ENCODE peak calls at places on chromosomes 3 and 15, in eight cellular contexts. O is fibroblast of lung, S is GM12878, N is stomach, F is HL-60, B is uterus, E is sigmoid colon, Y is dorsolateral prefrontal cortex. L is an unnamed sample.

GRCh38 chr15:65326109-65326508 is 21.6 kb downstream of the RNU5B-1 start:
- DNase-seq in E (peak), O (peak), F (no peak), S (no peak), N (no peak), Y (peak), B (peak), L (peak)

GRCh38 chr3:127226451-127226850 is 33.5 kb downstream of the PRR23E start:
- DNase-seq in O (no peak), E (no peak), S (no peak), N (no peak), F (no peak), B (no peak), Y (no peak), L (no peak)

GRCh38 chr3:188439080-188439479 is 285.1 kb downstream of the LPP start:
- DNase-seq in Y (no peak), O (peak), N (no peak), F (no peak), S (no peak), E (no peak), B (no peak), L (no peak)

GRCh38 chr3:100662113-100662823 is 47.0 kb upstream of the TFG start:
- DNase-seq in N (no peak), Y (no peak), E (no peak), S (no peak), F (no peak), B (no peak), O (peak), L (peak)

GRCh38 chr3:45612138-45612537 is 17.6 kb downstream of the LIMD1 start:
- DNase-seq in F (no peak), Y (no peak), B (no peak), E (no peak), O (no peak), N (no peak), S (no peak), L (no peak)

GRCh38 chr3:22960326-22960984 is 242.7 kb upstream of the UBE2E2 start:
- DNase-seq in O (peak), E (peak), B (peak), Y (no peak), F (peak), S (no peak), N (peak), L (peak)

GRCh38 chr3:27632431-27633223 is 89.5 kb downstream of the EOMES start:
- DNase-seq in N (peak), F (no peak), S (no peak), O (peak), B (peak), E (peak), Y (no peak), L (peak)

GRCh38 chr15:48680841-48681240 is 35.3 kb upstream of the FBN1 start:
- DNase-seq in F (no peak), B (no peak), O (peak), E (no peak), Y (no peak), N (no peak), S (no peak), L (peak)

GRCh38 chr3:65334045-65334665 is 646.4 kb upstream of the ADAMTS9 start:
- DNase-seq in S (no peak), F (no peak), B (no peak), O (no peak), Y (no peak), E (no peak), N (no peak), L (peak)

GRCh38 chr3:180548050-180548449 is 53.9 kb upstream of the TTC14 start:
- DNase-seq in F (no peak), N (no peak), B (no peak), O (peak), E (no peak), S (no peak), Y (no peak), L (no peak)

GRCh38 chr3:23537006-23537620 is 268.6 kb upstream of the UBE2E1 start:
- DNase-seq in B (no peak), O (no peak), E (no peak), Y (no peak), F (no peak), N (no peak), S (no peak), L (no peak)

GRCh38 chr15:34682673-34683072 is 72.1 kb downstream of the GJD2 start:
- DNase-seq in N (no peak), B (no peak), S (no peak), Y (no peak), E (no peak), O (peak), F (no peak), L (no peak)

GRCh38 chr15:52337198-52337853 is 41.7 kb upstream of the MYO5C start:
- DNase-seq in Y (no peak), O (peak), S (no peak), F (no peak), E (no peak), N (no peak), B (no peak), L (peak)

GRCh38 chr3:190044142-190044541 is 76.6 kb downstream of the P3H2 start:
- DNase-seq in N (no peak), Y (no peak), F (no peak), S (no peak), B (no peak), E (no peak), O (peak), L (peak)

GRCh38 chr3:116391296-116392201 is 53.7 kb downstream of the LSAMP start:
- DNase-seq in B (no peak), F (no peak), N (no peak), S (no peak), Y (no peak), O (no peak), E (no peak), L (no peak)

GRCh38 chr15:43376017-43376705 is 5.3 kb downstream of the TUBGCP4 start:
- DNase-seq in E (no peak), Y (no peak), F (no peak), S (peak), B (no peak), O (peak), N (no peak), L (peak)

GRCh38 chr3:69948246-69948862 is 51.2 kb upstream of the SAMMSON start:
- DNase-seq in B (no peak), F (no peak), Y (no peak), S (no peak), E (no peak), N (no peak), O (peak), L (peak)

GRCh38 chr3:57026918-57027317 is 33.5 kb upstream of the SPATA12 start:
- DNase-seq in S (no peak), E (no peak), F (peak), Y (no peak), N (no peak), O (peak), B (no peak), L (peak)

GRCh38 chr15:68808091-68808490 is 12.6 kb downstream of the ANP32A start:
- DNase-seq in N (no peak), S (no peak), E (no peak), Y (no peak), F (no peak), O (no peak), B (no peak), L (no peak)

GRCh38 chr3:25910997-25911396 is 121.1 kb downstream of the OXSM start:
- DNase-seq in N (no peak), Y (no peak), S (no peak), O (peak), B (no peak), F (no peak), E (no peak), L (peak)

GRCh38 chr15:83655237-83655616 is 1.3 kb downstream of the ADAMTSL3 start:
- DNase-seq in O (no peak), B (no peak), N (no peak), F (no peak), S (no peak), Y (no peak), E (no peak), L (no peak)

GRCh38 chr3:30263921-30264313 is 342.5 kb upstream of the TGFBR2 start:
- DNase-seq in S (no peak), O (no peak), N (no peak), E (no peak), B (no peak), F (no peak), Y (no peak), L (no peak)

GRCh38 chr3:27312044-27312668 is 57.0 kb downstream of the NEK10 start:
- DNase-seq in N (no peak), O (peak), E (no peak), F (peak), Y (no peak), S (peak), B (no peak), L (peak)

DNA sequence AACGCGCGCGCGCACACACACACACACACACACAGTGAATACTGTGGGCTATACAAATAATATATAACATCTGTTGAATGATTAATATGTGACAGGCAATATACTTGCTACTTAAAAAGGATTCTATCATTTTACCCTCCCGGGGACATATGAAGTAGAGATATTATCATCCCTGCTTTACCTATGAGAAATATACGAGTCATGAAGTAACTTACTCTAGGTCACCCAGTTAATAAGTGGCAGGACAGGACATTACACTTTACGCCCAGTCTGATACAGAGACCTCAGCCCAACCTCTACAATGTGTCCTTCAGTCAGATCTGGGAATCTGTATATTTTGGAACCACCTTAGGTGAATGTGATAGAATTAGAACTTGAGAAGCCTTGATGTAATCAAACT is 55.4 kb downstream of the CCDC54 start:
- DNase-seq in F (no peak), O (no peak), B (no peak), S (no peak), N (no peak), Y (no peak), E (no peak), L (no peak)
- H3K4me3 ChIP-seq in F (no peak), O (peak), B (no peak), S (no peak), N (peak), Y (no peak), E (peak), L (no peak)

GRCh38 chr3:170553788-170554620 is 31.9 kb downstream of the SLC7A14 start:
- DNase-seq in S (no peak), N (no peak), E (no peak), F (no peak), Y (no peak), B (no peak), O (no peak), L (peak)
- TF ChIP-seq CTCF in S (no peak), N (no peak), E (no peak), F (no peak), Y (no peak), B (no peak), O (no peak), L (no peak)

GRCh38 chr3:14431928-14432834 is 29.8 kb downstream of the SLC6A6 start:
- DNase-seq in B (peak), Y (peak), E (peak), N (peak), S (peak), F (peak), O (peak), L (peak)

GRCh38 chr3:14434541-14435151 is 32.2 kb downstream of the SLC6A6 start:
- DNase-seq in B (no peak), F (no peak), O (no peak), N (peak), Y (no peak), E (no peak), S (no peak), L (no peak)

GRCh38 chr3:14434105-14434504 is 31.7 kb downstream of the SLC6A6 start:
- DNase-seq in B (no peak), O (peak), S (no peak), N (peak), F (no peak), E (no peak), Y (no peak), L (peak)

GRCh38 chr3:14431556-14431927 is 29.1 kb downstream of the SLC6A6 start:
- DNase-seq in S (no peak), B (no peak), F (peak), O (no peak), Y (no peak), N (no peak), E (no peak), L (no peak)

DNA sequence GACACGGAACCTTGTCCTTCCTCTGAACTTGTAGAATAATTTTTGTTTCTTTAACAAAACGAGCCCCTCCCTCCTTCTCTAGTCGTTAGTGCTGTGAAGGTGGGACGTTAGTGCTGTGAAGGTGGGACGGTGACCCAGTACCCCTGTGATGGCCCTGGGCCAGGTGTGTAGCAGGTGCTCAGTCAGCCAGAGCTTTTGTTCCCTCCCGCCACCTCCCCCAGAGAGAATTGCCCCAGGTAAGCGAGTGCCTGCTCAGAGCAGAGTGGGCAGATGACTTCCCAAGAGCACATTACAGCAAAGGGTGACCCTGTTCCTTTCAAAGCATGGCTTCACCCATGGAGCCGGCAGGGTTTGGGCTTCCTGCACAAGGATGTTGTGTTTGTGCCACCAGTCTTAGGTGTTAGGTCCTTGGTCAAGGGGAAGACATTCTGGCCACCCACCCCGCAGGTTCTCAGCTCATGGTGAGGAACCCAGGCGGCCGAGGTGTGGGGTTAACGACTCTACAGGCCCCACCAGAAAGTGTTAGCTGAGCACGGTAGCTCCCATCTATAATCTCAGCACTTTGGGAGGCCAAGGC is 30.7 kb downstream of the SLC6A6 start:
- DNase-seq in O (no peak), N (peak), E (no peak), Y (no peak), F (no peak), S (no peak), B (no peak), L (no peak)
- H3K4me3 ChIP-seq in O (no peak), N (no peak), E (no peak), Y (no peak), F (no peak), S (peak), B (no peak), L (no peak)

GRCh38 chr3:121152573-121152972 is 244.6 kb downstream of the STXBP5L start:
- DNase-seq in B (no peak), S (no peak), O (peak), E (no peak), N (no peak), F (no peak), Y (no peak), L (peak)
- TF ChIP-seq CTCF in B (no peak), S (no peak), O (no peak), E (no peak), N (no peak), F (no peak), Y (no peak), L (no peak)

GRCh38 chr3:8769088-8769822 is at the start of gene OXTR:
- DNase-seq in F (peak), S (no peak), Y (peak), B (peak), E (no peak), N (peak), O (peak), L (peak)
- H3K4me3 ChIP-seq in F (no peak), S (peak), Y (peak), B (peak), E (peak), N (peak), O (peak), L (peak)

GRCh38 chr15:29840054-29840453 is 17.8 kb upstream of the TJP1 start:
- DNase-seq in N (no peak), B (no peak), F (no peak), E (no peak), O (no peak), S (no peak), Y (no peak), L (no peak)
- TF ChIP-seq CTCF in N (no peak), B (no peak), F (no peak), E (no peak), O (no peak), S (no peak), Y (no peak), L (no peak)

L was measured in cardiac fibroblast.